ENCODE peak calls at places on chromosomes 13 and 19, in four cellular contexts. One of them, this sample, is unnamed.

GRCh38 chr13:113969311-113969972 is 4.4 kb downstream of the C13orf46 start:
- DNase-seq in heart right ventricle: no peak
- DNase-seq in testis: no peak
- DNase-seq in left ventricle myocardium inferior: peak; percentile 7
- DNase-seq in this sample: no peak

GRCh38 chr19:16561382-16561781 is 10.8 kb downstream of the SLC35E1 start:
- DNase-seq in heart right ventricle: no peak
- DNase-seq in testis: no peak
- DNase-seq in left ventricle myocardium inferior: no peak
- DNase-seq in this sample: no peak

GRCh38 chr13:32883501-32883900 is 132.7 kb upstream of the KL start:
- DNase-seq in heart right ventricle: no peak
- DNase-seq in testis: peak; percentile 41
- DNase-seq in left ventricle myocardium inferior: no peak
- DNase-seq in this sample: no peak

GRCh38 chr13:99969934-99970760 is 1.4 kb downstream of the ZIC5 start:
- DNase-seq in heart right ventricle: no peak
- DNase-seq in testis: no peak
- DNase-seq in left ventricle myocardium inferior: no peak
- DNase-seq in this sample: peak; percentile 57

GRCh38 chr19:4477034-4477801 is 5.1 kb downstream of the HDGFL2 start:
- DNase-seq in heart right ventricle: no peak
- DNase-seq in testis: no peak
- DNase-seq in left ventricle myocardium inferior: no peak
- DNase-seq in this sample: no peak

GRCh38 chr13:42453091-42453645 is 120.8 kb upstream of the TNFSF11 start:
- DNase-seq in heart right ventricle: no peak
- DNase-seq in testis: no peak
- DNase-seq in left ventricle myocardium inferior: no peak
- DNase-seq in this sample: no peak

GRCh38 chr19:41324921-41325639 is 15.1 kb downstream of the CCDC97 start:
- DNase-seq in heart right ventricle: peak; percentile 82
- DNase-seq in testis: no peak
- DNase-seq in left ventricle myocardium inferior: peak; percentile 77
- DNase-seq in this sample: no peak

GRCh38 chr13:43054803-43055802 is 31.7 kb downstream of the DNAJC15 start:
- DNase-seq in heart right ventricle: peak; percentile 28
- DNase-seq in testis: peak; percentile 61
- DNase-seq in left ventricle myocardium inferior: no peak
- DNase-seq in this sample: peak; percentile 57

GRCh38 chr13:102901615-102902305 is 55.9 kb downstream of the ERCC5 start:
- DNase-seq in heart right ventricle: no peak
- DNase-seq in testis: no peak
- DNase-seq in left ventricle myocardium inferior: no peak
- DNase-seq in this sample: no peak

GRCh38 chr13:110638814-110639806 is 23.8 kb downstream of the NAXD start:
- DNase-seq in heart right ventricle: no peak
- DNase-seq in testis: no peak
- DNase-seq in left ventricle myocardium inferior: no peak
- DNase-seq in this sample: no peak

GRCh38 chr19:9914315-9915207 is 21.8 kb downstream of the OLFM2 start:
- DNase-seq in heart right ventricle: peak; percentile 70
- DNase-seq in testis: peak; percentile 79
- DNase-seq in left ventricle myocardium inferior: peak; percentile 68
- DNase-seq in this sample: peak; percentile 78
- H3K4me3 ChIP-seq in heart right ventricle: peak overlapping the region; percentile 55
- H3K4me3 ChIP-seq in testis: peak overlapping the region; percentile 53
- H3K4me3 ChIP-seq in left ventricle myocardium inferior: peak overlapping the region; percentile 66
- H3K4me3 ChIP-seq in this sample: no peak overlapping the region

GRCh38 chr13:112867301-112867711 is 101.7 kb upstream of the MCF2L start:
- DNase-seq in heart right ventricle: no peak
- DNase-seq in testis: no peak
- DNase-seq in left ventricle myocardium inferior: no peak
- DNase-seq in this sample: no peak

GRCh38 chr13:112868308-112868707 is 100.7 kb upstream of the MCF2L start:
- DNase-seq in heart right ventricle: no peak
- DNase-seq in testis: no peak
- DNase-seq in left ventricle myocardium inferior: no peak
- DNase-seq in this sample: no peak

GRCh38 chr13:112870062-112870352 is 99.0 kb upstream of the MCF2L start:
- DNase-seq in heart right ventricle: no peak
- DNase-seq in testis: no peak
- DNase-seq in left ventricle myocardium inferior: no peak
- DNase-seq in this sample: no peak

GRCh38 chr13:112870737-112871287 is 98.2 kb upstream of the MCF2L start:
- DNase-seq in heart right ventricle: no peak
- DNase-seq in testis: no peak
- DNase-seq in left ventricle myocardium inferior: no peak
- DNase-seq in this sample: no peak

DNA sequence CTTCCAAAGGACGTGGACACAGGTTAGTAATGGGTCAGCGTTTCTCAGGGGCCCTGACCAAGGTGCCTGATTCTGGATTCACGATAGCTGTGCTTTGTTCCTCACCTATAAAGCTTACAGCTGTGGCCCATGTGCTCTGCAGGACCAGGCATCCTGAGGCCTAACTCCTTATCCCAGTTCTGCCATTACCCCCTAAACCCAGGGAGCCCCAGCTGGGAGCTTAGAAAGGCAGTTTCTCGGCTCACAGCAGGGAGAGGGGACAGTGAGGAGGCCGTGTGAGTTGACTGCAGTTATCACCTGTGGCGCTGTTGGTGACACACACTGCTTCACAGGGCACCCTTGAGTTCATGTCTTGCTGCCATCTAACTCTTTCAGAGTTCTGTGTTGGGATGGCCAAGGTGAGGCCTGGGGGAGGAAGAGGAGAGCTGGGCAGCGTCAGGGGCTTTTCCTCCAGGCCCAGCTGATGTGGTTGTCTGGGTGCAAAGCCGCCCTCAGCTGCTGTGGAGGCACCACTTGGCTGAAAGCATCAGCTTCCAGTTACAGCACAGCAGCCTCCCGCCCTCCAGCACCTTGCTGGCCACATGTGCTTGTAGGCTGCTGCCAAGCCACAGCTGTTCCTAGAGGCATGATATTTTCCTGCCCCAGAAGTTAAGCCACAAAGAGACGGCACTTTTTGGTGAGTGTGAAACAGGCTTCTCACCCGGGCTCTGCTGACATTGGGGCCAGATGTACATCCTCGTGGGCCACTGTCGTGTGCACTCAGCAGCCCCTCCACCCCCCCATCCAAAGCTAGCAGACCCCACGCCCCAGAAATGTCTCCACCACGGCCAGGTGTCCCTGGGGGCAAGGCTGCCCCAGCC is 99.6 kb upstream of the MCF2L start:
- DNase-seq in heart right ventricle: no peak
- DNase-seq in testis: no peak
- DNase-seq in left ventricle myocardium inferior: no peak
- DNase-seq in this sample: no peak
- H3K4me1 ChIP-seq in heart right ventricle: no peaks in the 10 kb centered on the region
- H3K4me1 ChIP-seq in testis: peaks cover 2% of the 10 kb centered on the region
- H3K4me1 ChIP-seq in left ventricle myocardium inferior: peaks cover 14% of the 10 kb centered on the region
- H3K4me1 ChIP-seq in this sample: peaks cover 3% of the 10 kb centered on the region

GRCh38 chr19:291561-292280 is 518 bp upstream of the PLPP2 start:
- DNase-seq in heart right ventricle: no peak
- DNase-seq in testis: no peak
- DNase-seq in left ventricle myocardium inferior: no peak
- DNase-seq in this sample: no peak

GRCh38 chr19:288911-289310 is 2.3 kb downstream of the PLPP2 start:
- DNase-seq in heart right ventricle: no peak
- DNase-seq in testis: peak; percentile 11
- DNase-seq in left ventricle myocardium inferior: no peak
- DNase-seq in this sample: no peak

GRCh38 chr19:289651-290538 is 1.3 kb downstream of the PLPP2 start:
- DNase-seq in heart right ventricle: no peak
- DNase-seq in testis: peak; percentile 25
- DNase-seq in left ventricle myocardium inferior: no peak
- DNase-seq in this sample: no peak

GRCh38 chr19:292281-292884 is 1.2 kb upstream of the PLPP2 start:
- DNase-seq in heart right ventricle: no peak
- DNase-seq in testis: no peak
- DNase-seq in left ventricle myocardium inferior: no peak
- DNase-seq in this sample: no peak

DNA sequence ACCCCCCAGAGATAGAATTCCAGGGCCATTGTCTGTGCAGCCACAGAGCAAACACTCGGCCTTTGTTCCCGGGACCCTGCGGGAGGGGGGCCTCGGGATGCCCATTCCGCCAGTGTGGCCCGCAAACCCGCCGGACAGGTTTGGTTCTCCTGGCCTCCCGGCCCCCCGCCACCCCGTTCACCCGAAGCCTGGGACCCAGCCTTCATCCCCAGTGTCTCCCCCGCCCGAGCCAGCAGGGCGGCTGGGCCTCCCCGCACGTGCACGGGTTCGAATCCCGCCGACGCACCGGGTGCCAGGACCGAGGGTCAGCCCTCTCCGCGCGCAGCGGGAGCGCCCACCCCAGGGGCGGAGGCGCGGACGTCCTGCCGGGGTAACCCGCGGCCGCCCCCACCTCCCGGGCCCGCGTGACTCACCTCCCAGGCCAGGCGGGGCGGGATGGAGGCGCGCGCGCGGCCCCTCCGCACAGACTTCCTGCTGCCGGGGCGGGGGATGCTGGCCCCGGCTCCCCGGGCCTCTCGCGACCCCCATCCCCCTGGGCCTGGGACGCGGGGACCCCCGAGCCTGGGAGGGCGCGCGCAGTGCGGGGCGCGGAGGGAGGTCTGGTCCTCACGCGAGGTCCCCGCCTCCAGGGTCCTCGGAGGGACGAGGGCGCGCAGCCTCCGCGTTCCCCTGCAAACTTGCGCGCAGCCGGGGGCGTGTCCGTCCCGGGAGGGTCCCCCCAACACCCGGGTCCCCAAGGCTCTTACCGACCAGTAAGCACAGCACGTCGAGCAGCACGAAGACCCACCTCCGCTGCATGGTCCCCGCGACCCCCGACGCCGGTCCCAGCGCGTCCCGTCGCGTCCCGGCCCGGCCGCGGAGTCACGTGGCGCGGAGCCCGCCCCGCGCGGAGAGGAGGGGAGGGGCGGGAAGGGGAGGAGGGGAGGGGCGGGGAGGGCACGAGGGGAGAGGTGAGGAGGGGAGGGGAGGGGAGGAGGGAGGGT is at the start of gene PLPP2:
- DNase-seq in heart right ventricle: no peak
- DNase-seq in testis: peak; percentile 14
- DNase-seq in left ventricle myocardium inferior: no peak
- DNase-seq in this sample: no peak
- H3K4me3 ChIP-seq in heart right ventricle: peak within 1 kb of the TSS; percentile 49
- H3K4me3 ChIP-seq in testis: peak within 1 kb of the TSS; percentile 18
- H3K4me3 ChIP-seq in left ventricle myocardium inferior: peak within 1 kb of the TSS; percentile 58
- H3K4me3 ChIP-seq in this sample: no peak within 1 kb of the TSS

DNA sequence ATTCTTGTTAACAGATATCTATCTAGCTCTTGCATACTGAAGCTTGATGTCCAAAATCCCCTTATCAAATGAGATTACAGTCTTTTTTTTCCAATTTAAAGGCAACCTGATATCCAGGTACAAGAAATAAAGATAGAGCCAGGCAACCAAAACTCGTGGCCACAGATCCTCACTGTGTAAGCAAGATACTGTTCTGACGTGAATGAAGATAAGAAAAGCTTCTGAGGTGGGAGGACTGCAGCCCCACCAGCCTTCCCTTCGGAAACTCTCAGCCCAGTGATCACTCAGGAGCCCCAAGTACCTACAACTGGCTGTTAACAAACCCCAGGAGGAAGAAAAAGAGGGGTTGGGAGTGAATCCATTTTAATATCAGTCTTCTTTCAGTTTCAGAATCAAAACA is 191.6 kb downstream of the EFNB2 start:
- DNase-seq in heart right ventricle: no peak
- DNase-seq in testis: no peak
- DNase-seq in left ventricle myocardium inferior: no peak
- DNase-seq in this sample: no peak
- H3K4me1 ChIP-seq in heart right ventricle: no peaks in the 10 kb centered on the region
- H3K4me1 ChIP-seq in testis: no peaks in the 10 kb centered on the region
- H3K4me1 ChIP-seq in left ventricle myocardium inferior: peaks cover 4% of the 10 kb centered on the region
- H3K4me1 ChIP-seq in this sample: no peaks in the 10 kb centered on the region

GRCh38 chr19:35813043-35813890 is 622 bp upstream of the PRODH2 start:
- DNase-seq in heart right ventricle: no peak
- DNase-seq in testis: no peak
- DNase-seq in left ventricle myocardium inferior: no peak
- DNase-seq in this sample: no peak
- H3K4me3 ChIP-seq in heart right ventricle: no peak overlapping the region
- H3K4me3 ChIP-seq in testis: no peak overlapping the region
- H3K4me3 ChIP-seq in left ventricle myocardium inferior: no peak overlapping the region
- H3K4me3 ChIP-seq in this sample: no peak overlapping the region

GRCh38 chr13:50152224-50152623 is 137.0 kb downstream of the KCNRG start:
- DNase-seq in heart right ventricle: no peak
- DNase-seq in testis: no peak
- DNase-seq in left ventricle myocardium inferior: no peak
- DNase-seq in this sample: no peak
- H3K4me1 ChIP-seq in heart right ventricle: peaks cover 8% of the 10 kb centered on the region
- H3K4me1 ChIP-seq in testis: no peaks in the 10 kb centered on the region
- H3K4me1 ChIP-seq in left ventricle myocardium inferior: peaks cover 19% of the 10 kb centered on the region
- H3K4me1 ChIP-seq in this sample: peaks cover 13% of the 10 kb centered on the region

GRCh38 chr19:50419580-50420035 is 870 bp downstream of the SPIB start:
- DNase-seq in heart right ventricle: no peak
- DNase-seq in testis: no peak
- DNase-seq in left ventricle myocardium inferior: no peak
- DNase-seq in this sample: no peak
- H3K4me3 ChIP-seq in heart right ventricle: no peak overlapping the region
- H3K4me3 ChIP-seq in testis: no peak overlapping the region
- H3K4me3 ChIP-seq in left ventricle myocardium inferior: no peak overlapping the region
- H3K4me3 ChIP-seq in this sample: no peak overlapping the region

GRCh38 chr19:3458595-3459284 is 21.6 kb downstream of the SMIM24 start:
- DNase-seq in heart right ventricle: no peak
- DNase-seq in testis: peak; percentile 67
- DNase-seq in left ventricle myocardium inferior: no peak
- DNase-seq in this sample: no peak

GRCh38 chr19:3457531-3458228 is 22.6 kb downstream of the SMIM24 start:
- DNase-seq in heart right ventricle: no peak
- DNase-seq in testis: no peak
- DNase-seq in left ventricle myocardium inferior: peak; percentile 33
- DNase-seq in this sample: no peak

GRCh38 chr19:3459322-3459881 is 20.9 kb downstream of the SMIM24 start:
- DNase-seq in heart right ventricle: peak; percentile 76
- DNase-seq in testis: peak; percentile 92
- DNase-seq in left ventricle myocardium inferior: peak; percentile 91
- DNase-seq in this sample: no peak

GRCh38 chr19:3458229-3458555 is 22.1 kb downstream of the SMIM24 start:
- DNase-seq in heart right ventricle: no peak
- DNase-seq in testis: no peak
- DNase-seq in left ventricle myocardium inferior: no peak
- DNase-seq in this sample: no peak

GRCh38 chr19:3459965-3460582 is 20.3 kb downstream of the SMIM24 start:
- DNase-seq in heart right ventricle: no peak
- DNase-seq in testis: no peak
- DNase-seq in left ventricle myocardium inferior: no peak
- DNase-seq in this sample: no peak
- H3K4me1 ChIP-seq in heart right ventricle: peaks cover 39% of the 10 kb centered on the region
- H3K4me1 ChIP-seq in testis: peaks cover 43% of the 10 kb centered on the region
- H3K4me1 ChIP-seq in left ventricle myocardium inferior: peaks cover 57% of the 10 kb centered on the region
- H3K4me1 ChIP-seq in this sample: no peaks in the 10 kb centered on the region